ENCODE peak calls at places on chromosomes 7 and 10, in eight cellular contexts. One of them, this sample, is unnamed.
A peak's percentile ranks its signal among the peaks of the same experiment; 100 is the strongest.

GRCh38 chr7:150399861-150400778 is 21.0 kb downstream of the ZNF775 start:
- DNase-seq in suprapubic skin: no peak
- DNase-seq in transverse colon: peak; percentile 4
- DNase-seq in A549: peak; percentile 44
- DNase-seq in adrenal gland: peak; percentile 83
- DNase-seq in sigmoid colon: peak; percentile 36
- DNase-seq in esophagus muscularis mucosa: no peak
- DNase-seq in HepG2: no peak
- DNase-seq in this sample: no peak

GRCh38 chr10:4656576-4657194 is 169.3 kb upstream of the AKR1E2 start:
- DNase-seq in transverse colon: peak; percentile 72
- DNase-seq in HepG2: peak; percentile 44
- DNase-seq in suprapubic skin: no peak
- DNase-seq in adrenal gland: peak; percentile 39
- DNase-seq in A549: peak; percentile 72
- DNase-seq in sigmoid colon: peak; percentile 82
- DNase-seq in esophagus muscularis mucosa: no peak
- DNase-seq in this sample: no peak

GRCh38 chr7:95794917-95795515 is 22.7 kb downstream of the DYNC1I1 start:
- DNase-seq in adrenal gland: no peak
- DNase-seq in suprapubic skin: no peak
- DNase-seq in esophagus muscularis mucosa: no peak
- DNase-seq in sigmoid colon: no peak
- DNase-seq in transverse colon: no peak
- DNase-seq in A549: peak; percentile 58
- DNase-seq in HepG2: peak; percentile 24
- DNase-seq in this sample: no peak

GRCh38 chr10:8449909-8450308 is 395.4 kb downstream of the GATA3 start:
- DNase-seq in sigmoid colon: no peak
- DNase-seq in transverse colon: no peak
- DNase-seq in esophagus muscularis mucosa: no peak
- DNase-seq in suprapubic skin: no peak
- DNase-seq in adrenal gland: no peak
- DNase-seq in HepG2: no peak
- DNase-seq in A549: no peak
- DNase-seq in this sample: no peak

GRCh38 chr10:21003240-21003822 is 106.2 kb upstream of the NEBL start:
- DNase-seq in sigmoid colon: no peak
- DNase-seq in transverse colon: no peak
- DNase-seq in suprapubic skin: no peak
- DNase-seq in A549: no peak
- DNase-seq in HepG2: no peak
- DNase-seq in esophagus muscularis mucosa: peak; percentile 17
- DNase-seq in adrenal gland: no peak
- DNase-seq in this sample: no peak

GRCh38 chr7:44197487-44197886 is 3.3 kb upstream of the YKT6 start:
- DNase-seq in esophagus muscularis mucosa: no peak
- DNase-seq in transverse colon: no peak
- DNase-seq in suprapubic skin: peak; percentile 35
- DNase-seq in HepG2: no peak
- DNase-seq in A549: no peak
- DNase-seq in sigmoid colon: no peak
- DNase-seq in adrenal gland: no peak
- DNase-seq in this sample: no peak

GRCh38 chr10:123574299-123574698 is 91.9 kb upstream of the GPR26 start:
- DNase-seq in suprapubic skin: peak; percentile 49
- DNase-seq in HepG2: no peak
- DNase-seq in adrenal gland: no peak
- DNase-seq in esophagus muscularis mucosa: no peak
- DNase-seq in A549: no peak
- DNase-seq in sigmoid colon: no peak
- DNase-seq in transverse colon: no peak
- DNase-seq in this sample: no peak

GRCh38 chr7:101939136-101939695 is 121.8 kb downstream of the CUX1 start:
- DNase-seq in A549: peak; percentile 37
- DNase-seq in sigmoid colon: peak; percentile 36
- DNase-seq in esophagus muscularis mucosa: no peak
- DNase-seq in HepG2: no peak
- DNase-seq in transverse colon: no peak
- DNase-seq in adrenal gland: no peak
- DNase-seq in suprapubic skin: no peak
- DNase-seq in this sample: no peak

GRCh38 chr7:27165089-27165654 is at the start of gene HOXA9:
- DNase-seq in esophagus muscularis mucosa: no peak
- DNase-seq in HepG2: no peak
- DNase-seq in adrenal gland: peak; percentile 82
- DNase-seq in sigmoid colon: peak; percentile 97
- DNase-seq in transverse colon: peak; percentile 87
- DNase-seq in A549: no peak
- DNase-seq in suprapubic skin: peak; percentile 97
- DNase-seq in this sample: no peak

GRCh38 chr10:103062854-103063642 is 130.0 kb downstream of the NT5C2 start:
- DNase-seq in esophagus muscularis mucosa: no peak
- DNase-seq in suprapubic skin: no peak
- DNase-seq in A549: peak; percentile 54
- DNase-seq in HepG2: no peak
- DNase-seq in adrenal gland: no peak
- DNase-seq in transverse colon: no peak
- DNase-seq in sigmoid colon: no peak
- DNase-seq in this sample: no peak

GRCh38 chr7:3309140-3309539 is 8.1 kb downstream of the SDK1 start:
- DNase-seq in transverse colon: no peak
- DNase-seq in A549: no peak
- DNase-seq in suprapubic skin: no peak
- DNase-seq in adrenal gland: no peak
- DNase-seq in sigmoid colon: no peak
- DNase-seq in esophagus muscularis mucosa: no peak
- DNase-seq in HepG2: no peak
- DNase-seq in this sample: no peak

GRCh38 chr7:12839508-12840153 is 152.2 kb downstream of the ARL4A start:
- DNase-seq in transverse colon: no peak
- DNase-seq in sigmoid colon: no peak
- DNase-seq in HepG2: peak; percentile 1
- DNase-seq in suprapubic skin: no peak
- DNase-seq in adrenal gland: no peak
- DNase-seq in esophagus muscularis mucosa: no peak
- DNase-seq in A549: no peak
- DNase-seq in this sample: no peak

GRCh38 chr10:79243211-79244067 is 103.8 kb upstream of the PPIF start:
- DNase-seq in A549: no peak
- DNase-seq in suprapubic skin: no peak
- DNase-seq in transverse colon: peak; percentile 63
- DNase-seq in HepG2: no peak
- DNase-seq in adrenal gland: no peak
- DNase-seq in sigmoid colon: peak; percentile 87
- DNase-seq in esophagus muscularis mucosa: no peak
- DNase-seq in this sample: no peak

GRCh38 chr10:59839576-59839975 is 66.8 kb downstream of the CCDC6 start:
- DNase-seq in esophagus muscularis mucosa: no peak
- DNase-seq in A549: no peak
- DNase-seq in suprapubic skin: no peak
- DNase-seq in transverse colon: no peak
- DNase-seq in adrenal gland: no peak
- DNase-seq in HepG2: no peak
- DNase-seq in sigmoid colon: no peak
- DNase-seq in this sample: no peak

GRCh38 chr10:17673517-17674051 is 29.6 kb downstream of the STAM start:
- DNase-seq in A549: peak; percentile 72
- DNase-seq in adrenal gland: peak; percentile 70
- DNase-seq in transverse colon: no peak
- DNase-seq in suprapubic skin: no peak
- DNase-seq in HepG2: peak; percentile 91
- DNase-seq in esophagus muscularis mucosa: no peak
- DNase-seq in sigmoid colon: no peak
- DNase-seq in this sample: no peak

GRCh38 chr10:77844713-77845454 is 81.7 kb downstream of the DLG5 start:
- DNase-seq in HepG2: no peak
- DNase-seq in A549: peak; percentile 70
- DNase-seq in sigmoid colon: no peak
- DNase-seq in transverse colon: peak; percentile 66
- DNase-seq in suprapubic skin: no peak
- DNase-seq in esophagus muscularis mucosa: no peak
- DNase-seq in adrenal gland: peak; percentile 82
- DNase-seq in this sample: no peak

GRCh38 chr7:48173983-48174382 is 2.7 kb downstream of the ABCA13 start:
- DNase-seq in HepG2: no peak
- DNase-seq in esophagus muscularis mucosa: no peak
- DNase-seq in suprapubic skin: no peak
- DNase-seq in A549: no peak
- DNase-seq in sigmoid colon: no peak
- DNase-seq in adrenal gland: no peak
- DNase-seq in transverse colon: no peak
- DNase-seq in this sample: no peak

GRCh38 chr10:125206618-125207017 is 46.3 kb upstream of the CTBP2 start:
- DNase-seq in HepG2: no peak
- DNase-seq in adrenal gland: no peak
- DNase-seq in esophagus muscularis mucosa: no peak
- DNase-seq in sigmoid colon: no peak
- DNase-seq in A549: no peak
- DNase-seq in transverse colon: no peak
- DNase-seq in suprapubic skin: no peak
- DNase-seq in this sample: no peak

GRCh38 chr7:93146465-93147127 is 1.6 kb downstream of the SAMD9L start:
- DNase-seq in suprapubic skin: no peak
- DNase-seq in adrenal gland: no peak
- DNase-seq in sigmoid colon: no peak
- DNase-seq in HepG2: no peak
- DNase-seq in transverse colon: no peak
- DNase-seq in esophagus muscularis mucosa: no peak
- DNase-seq in A549: no peak
- DNase-seq in this sample: no peak
- H3K27ac ChIP-seq in suprapubic skin: no peak overlapping the region
- H3K27ac ChIP-seq in adrenal gland: no peak overlapping the region
- H3K27ac ChIP-seq in sigmoid colon: peak overlapping the region; percentile 37
- H3K27ac ChIP-seq in HepG2: no peak overlapping the region
- H3K27ac ChIP-seq in transverse colon: peak overlapping the region; percentile 73
- H3K27ac ChIP-seq in esophagus muscularis mucosa: peak overlapping the region; percentile 18
- H3K27ac ChIP-seq in A549: peak overlapping the region; percentile 37
- H3K27ac ChIP-seq in this sample: no peak overlapping the region

GRCh38 chr7:134313543-134313942 is 3.2 kb downstream of the SLC35B4 start:
- DNase-seq in suprapubic skin: no peak
- DNase-seq in HepG2: no peak
- DNase-seq in A549: no peak
- DNase-seq in sigmoid colon: no peak
- DNase-seq in adrenal gland: no peak
- DNase-seq in esophagus muscularis mucosa: no peak
- DNase-seq in transverse colon: peak; percentile 19
- DNase-seq in this sample: no peak

GRCh38 chr7:134315679-134316538 is 821 bp downstream of the SLC35B4 start:
- DNase-seq in esophagus muscularis mucosa: peak; percentile 74
- DNase-seq in sigmoid colon: no peak
- DNase-seq in transverse colon: no peak
- DNase-seq in A549: peak; percentile 42
- DNase-seq in suprapubic skin: no peak
- DNase-seq in adrenal gland: no peak
- DNase-seq in HepG2: no peak
- DNase-seq in this sample: no peak

GRCh38 chr7:134318443-134318842 is 1.7 kb upstream of the SLC35B4 start:
- DNase-seq in esophagus muscularis mucosa: no peak
- DNase-seq in adrenal gland: no peak
- DNase-seq in sigmoid colon: no peak
- DNase-seq in A549: no peak
- DNase-seq in suprapubic skin: no peak
- DNase-seq in HepG2: no peak
- DNase-seq in transverse colon: no peak
- DNase-seq in this sample: no peak

GRCh38 chr7:134317434-134317833 is 704 bp upstream of the SLC35B4 start:
- DNase-seq in adrenal gland: no peak
- DNase-seq in A549: no peak
- DNase-seq in HepG2: no peak
- DNase-seq in esophagus muscularis mucosa: peak; percentile 2
- DNase-seq in sigmoid colon: no peak
- DNase-seq in transverse colon: no peak
- DNase-seq in suprapubic skin: no peak
- DNase-seq in this sample: no peak

GRCh38 chr7:134316539-134317344 is at the start of gene SLC35B4:
- DNase-seq in adrenal gland: peak; percentile 98
- DNase-seq in suprapubic skin: peak; percentile 97
- DNase-seq in esophagus muscularis mucosa: peak; percentile 99
- DNase-seq in A549: peak; percentile 99
- DNase-seq in transverse colon: peak; percentile 97
- DNase-seq in sigmoid colon: peak; percentile 98
- DNase-seq in HepG2: peak; percentile 96
- DNase-seq in this sample: peak; percentile 84
- TF ChIP-seq POLR2A in adrenal gland: peak; percentile 55
- TF ChIP-seq POLR2A in suprapubic skin: no peak
- TF ChIP-seq POLR2A in esophagus muscularis mucosa: no peak
- TF ChIP-seq POLR2A in A549: peak; percentile 53
- TF ChIP-seq POLR2A in transverse colon: peak; percentile 43
- TF ChIP-seq POLR2A in sigmoid colon: no peak
- TF ChIP-seq POLR2A in HepG2: peak; percentile 63
- TF ChIP-seq POLR2A in this sample: peak; percentile 16

GRCh38 chr7:82506702-82507101 is 63.1 kb upstream of the CACNA2D1 start:
- DNase-seq in suprapubic skin: no peak
- DNase-seq in A549: no peak
- DNase-seq in esophagus muscularis mucosa: no peak
- DNase-seq in adrenal gland: no peak
- DNase-seq in sigmoid colon: peak; percentile 79
- DNase-seq in transverse colon: peak; percentile 9
- DNase-seq in HepG2: no peak
- DNase-seq in this sample: no peak

GRCh38 chr7:82506208-82506607 is 62.6 kb upstream of the CACNA2D1 start:
- DNase-seq in transverse colon: no peak
- DNase-seq in suprapubic skin: no peak
- DNase-seq in A549: no peak
- DNase-seq in sigmoid colon: no peak
- DNase-seq in HepG2: no peak
- DNase-seq in esophagus muscularis mucosa: no peak
- DNase-seq in adrenal gland: no peak
- DNase-seq in this sample: no peak

DNA sequence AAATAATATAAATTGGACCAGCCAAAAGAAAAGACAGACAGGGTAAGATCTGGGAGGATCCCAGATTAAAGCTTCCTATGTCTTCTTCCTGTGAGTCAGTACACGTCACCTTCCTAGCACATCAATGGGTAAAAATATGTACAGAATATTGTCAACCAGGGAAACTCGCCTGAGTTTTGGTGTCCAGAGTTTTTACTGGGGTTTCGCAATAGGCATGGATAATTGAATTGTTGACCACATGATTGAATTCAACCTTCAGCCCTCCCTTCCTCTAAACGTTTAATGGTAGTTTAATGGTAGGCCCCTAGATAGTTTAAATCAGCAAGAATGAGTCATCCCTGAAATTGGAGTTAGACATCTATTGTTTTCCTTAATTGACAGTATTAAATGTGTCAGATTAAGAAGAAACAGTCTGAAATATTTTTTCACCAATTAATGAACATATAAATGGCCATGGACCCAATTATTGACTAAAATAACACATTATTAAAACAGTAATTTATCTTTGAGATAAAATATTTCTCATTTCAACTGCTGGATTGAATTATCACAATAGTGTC is 57.8 kb upstream of the CACNA2D1 start:
- DNase-seq in esophagus muscularis mucosa: no peak
- DNase-seq in adrenal gland: no peak
- DNase-seq in transverse colon: no peak
- DNase-seq in suprapubic skin: no peak
- DNase-seq in sigmoid colon: no peak
- DNase-seq in A549: no peak
- DNase-seq in HepG2: no peak
- DNase-seq in this sample: no peak
- H3K27ac ChIP-seq in esophagus muscularis mucosa: no peak overlapping the region
- H3K27ac ChIP-seq in adrenal gland: no peak overlapping the region
- H3K27ac ChIP-seq in transverse colon: no peak overlapping the region
- H3K27ac ChIP-seq in suprapubic skin: no peak overlapping the region
- H3K27ac ChIP-seq in sigmoid colon: no peak overlapping the region
- H3K27ac ChIP-seq in A549: no peak overlapping the region
- H3K27ac ChIP-seq in HepG2: no peak overlapping the region
- H3K27ac ChIP-seq in this sample: no peak overlapping the region

GRCh38 chr7:65750511-65751344 is 122.1 kb upstream of the VKORC1L1 start:
- DNase-seq in adrenal gland: peak; percentile 92
- DNase-seq in HepG2: peak; percentile 78
- DNase-seq in suprapubic skin: peak; percentile 96
- DNase-seq in A549: peak; percentile 89
- DNase-seq in esophagus muscularis mucosa: peak; percentile 97
- DNase-seq in sigmoid colon: peak; percentile 95
- DNase-seq in transverse colon: peak; percentile 93
- DNase-seq in this sample: peak; percentile 56
- TF ChIP-seq POLR2A in adrenal gland: peak; percentile 78
- TF ChIP-seq POLR2A in HepG2: peak; percentile 91
- TF ChIP-seq POLR2A in suprapubic skin: no peak
- TF ChIP-seq POLR2A in A549: peak; percentile 81
- TF ChIP-seq POLR2A in esophagus muscularis mucosa: no peak
- TF ChIP-seq POLR2A in sigmoid colon: peak; percentile 71
- TF ChIP-seq POLR2A in transverse colon: peak; percentile 71
- TF ChIP-seq POLR2A in this sample: peak; percentile 71

This sample was measured in esophagus squamous epithelium.